ENCODE peak calls at places on chromosomes 16 and 17, in four cellular contexts. N is fibroblast of mammary gland, Y is tibial nerve, D is OCI-LY7. R is an unnamed sample.

GRCh38 chr17:46837521-46837920 is 13.9 kb upstream of the WNT9B start:
- DNase-seq in N (no peak), Y (no peak), D (no peak), R (no peak)

GRCh38 chr17:79897243-79898063 is 58.2 kb upstream of the CBX4 start:
- DNase-seq in N (no peak), Y (no peak), D (no peak), R (no peak)

GRCh38 chr16:28321700-28322411 is 29.5 kb downstream of the SBK1 start:
- DNase-seq in N (peak), Y (no peak), D (peak), R (peak)

GRCh38 chr17:40479754-40480480 is 21.5 kb downstream of the TNS4 start:
- DNase-seq in N (no peak), Y (no peak), D (peak), R (no peak)

GRCh38 chr17:37676115-37676925 is 33.1 kb upstream of the DDX52 start:
- DNase-seq in N (peak), Y (no peak), D (peak), R (peak)

GRCh38 chr17:34641368-34641767 is 62.0 kb downstream of the TMEM132E start:
- DNase-seq in N (no peak), Y (no peak), D (no peak), R (no peak)

GRCh38 chr17:79646721-79647455 is 36.0 kb upstream of the RBFOX3 start:
- DNase-seq in N (no peak), Y (no peak), D (no peak), R (no peak)

GRCh38 chr16:84334058-84334457 is 34.3 kb upstream of the ATP2C2 start:
- DNase-seq in N (no peak), Y (no peak), D (no peak), R (no peak)

GRCh38 chr17:17484451-17484899 is 7.7 kb downstream of the MED9 start:
- DNase-seq in N (peak), Y (no peak), D (no peak), R (peak)

GRCh38 chr16:9256196-9256595 is 164.8 kb downstream of the HAPSTR1 start:
- DNase-seq in N (peak), Y (no peak), D (peak), R (no peak)

GRCh38 chr16:67164599-67165061 is at the start of gene HSF4:
- DNase-seq in N (no peak), Y (peak), D (no peak), R (no peak)
- H3K4me3 ChIP-seq in N (peak), Y (peak), D (no peak), R (no peak)

DNA sequence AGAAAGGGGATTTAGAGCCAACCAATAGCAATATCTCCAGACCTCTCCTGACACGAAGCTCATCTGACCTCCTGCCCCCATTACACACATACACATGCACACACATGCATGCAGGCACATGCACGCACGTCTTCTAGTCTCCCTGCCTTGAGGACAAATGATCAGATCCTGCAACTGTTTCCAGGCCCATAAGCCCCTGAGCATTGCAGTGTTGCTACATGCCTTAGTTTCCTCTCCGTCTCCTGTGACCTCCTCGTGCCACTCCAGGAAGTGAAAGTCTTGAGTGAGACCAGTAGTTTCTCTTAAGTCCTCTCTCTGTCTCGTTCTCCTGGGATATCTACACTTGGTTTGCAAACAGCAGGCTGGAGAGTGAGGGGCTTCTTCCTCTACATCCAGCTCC is 8.2 kb downstream of the CIITA start:
- DNase-seq in N (no peak), Y (peak), D (peak), R (no peak)
- H3K4me3 ChIP-seq in N (no peak), Y (no peak), D (peak), R (no peak)

DNA sequence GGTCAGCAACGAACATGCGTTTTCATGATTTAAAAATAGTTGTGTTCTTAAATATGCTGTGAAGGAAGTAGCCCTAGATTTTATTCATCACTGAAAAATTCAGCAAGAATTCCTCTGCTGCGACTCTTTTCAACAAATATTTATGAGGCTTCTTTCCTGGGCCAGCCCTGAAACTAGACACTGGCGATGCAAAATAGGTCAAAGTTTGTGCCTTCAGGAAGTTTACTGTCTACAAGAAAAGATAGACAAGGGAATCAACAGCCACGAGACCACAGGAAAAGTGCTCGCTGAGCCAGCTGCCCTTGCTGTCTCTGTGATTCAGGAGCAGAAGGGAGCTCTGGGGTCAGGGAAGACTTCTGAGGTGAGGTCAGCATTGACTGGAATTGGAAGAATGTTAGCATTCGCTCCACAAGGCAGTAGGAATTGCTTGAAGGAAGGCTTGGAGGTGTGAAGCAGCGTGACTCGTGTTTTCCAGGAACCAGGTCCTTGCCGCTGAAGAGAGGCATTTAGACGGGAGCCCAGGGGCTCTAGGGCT is 1.9 kb upstream of the RPL26 start:
- DNase-seq in N (peak), Y (no peak), D (no peak), R (peak)
- H3K4me3 ChIP-seq in N (no peak), Y (no peak), D (peak), R (no peak)

DNA sequence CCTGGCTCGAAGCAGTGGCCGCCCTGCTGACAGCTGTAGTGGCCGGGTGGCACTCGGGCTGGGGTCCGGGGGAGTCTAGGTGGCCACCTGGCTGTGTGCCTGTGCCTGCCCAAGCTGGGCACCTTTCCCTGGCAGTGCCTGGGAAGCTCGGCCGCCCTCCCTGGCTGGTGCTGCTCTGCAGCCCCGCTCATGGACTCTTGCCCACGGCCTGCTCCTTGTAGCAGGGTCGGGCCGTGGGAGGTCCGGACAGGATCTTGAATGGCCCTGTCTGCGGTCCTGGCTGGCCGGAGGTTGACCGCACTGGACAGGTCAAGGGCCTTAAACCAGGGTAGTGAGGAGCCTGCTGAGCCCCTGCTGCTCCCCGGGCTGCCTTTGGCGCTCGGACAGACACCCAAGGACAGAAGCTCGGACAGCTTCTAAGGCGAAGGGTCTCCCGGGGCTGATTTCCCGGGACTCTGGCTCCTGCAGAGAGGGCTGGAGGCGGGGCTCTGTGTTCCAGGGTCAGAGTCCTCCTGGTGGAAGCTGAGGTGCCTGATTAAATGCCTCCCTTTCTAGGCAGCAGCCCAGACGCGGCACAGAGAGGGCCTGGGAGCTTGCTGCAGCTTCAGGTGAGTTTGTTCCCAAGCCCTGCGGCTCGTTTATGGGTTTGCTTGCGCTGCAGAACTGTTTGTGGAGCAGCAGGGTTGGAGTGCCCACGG is 6.0 kb downstream of the CAPN15 start:
- DNase-seq in N (peak), Y (no peak), D (no peak), R (no peak)
- H3K4me3 ChIP-seq in N (no peak), Y (no peak), D (no peak), R (no peak)

GRCh38 chr17:1998426-1998784 is 26.7 kb downstream of the RTN4RL1 start:
- DNase-seq in N (no peak), Y (no peak), D (no peak), R (no peak)

GRCh38 chr17:1995321-1996242 is 29.6 kb downstream of the RTN4RL1 start:
- DNase-seq in N (no peak), Y (no peak), D (no peak), R (no peak)

GRCh38 chr17:1997587-1998425 is 27.3 kb downstream of the RTN4RL1 start:
- DNase-seq in N (no peak), Y (no peak), D (no peak), R (no peak)

GRCh38 chr17:1996243-1997145 is 28.6 kb downstream of the RTN4RL1 start:
- DNase-seq in N (no peak), Y (no peak), D (no peak), R (no peak)

GRCh38 chr17:1997146-1997586 is 28.0 kb downstream of the RTN4RL1 start:
- DNase-seq in N (no peak), Y (no peak), D (no peak), R (no peak)
- H3K4me3 ChIP-seq in N (no peak), Y (no peak), D (no peak), R (no peak)

DNA sequence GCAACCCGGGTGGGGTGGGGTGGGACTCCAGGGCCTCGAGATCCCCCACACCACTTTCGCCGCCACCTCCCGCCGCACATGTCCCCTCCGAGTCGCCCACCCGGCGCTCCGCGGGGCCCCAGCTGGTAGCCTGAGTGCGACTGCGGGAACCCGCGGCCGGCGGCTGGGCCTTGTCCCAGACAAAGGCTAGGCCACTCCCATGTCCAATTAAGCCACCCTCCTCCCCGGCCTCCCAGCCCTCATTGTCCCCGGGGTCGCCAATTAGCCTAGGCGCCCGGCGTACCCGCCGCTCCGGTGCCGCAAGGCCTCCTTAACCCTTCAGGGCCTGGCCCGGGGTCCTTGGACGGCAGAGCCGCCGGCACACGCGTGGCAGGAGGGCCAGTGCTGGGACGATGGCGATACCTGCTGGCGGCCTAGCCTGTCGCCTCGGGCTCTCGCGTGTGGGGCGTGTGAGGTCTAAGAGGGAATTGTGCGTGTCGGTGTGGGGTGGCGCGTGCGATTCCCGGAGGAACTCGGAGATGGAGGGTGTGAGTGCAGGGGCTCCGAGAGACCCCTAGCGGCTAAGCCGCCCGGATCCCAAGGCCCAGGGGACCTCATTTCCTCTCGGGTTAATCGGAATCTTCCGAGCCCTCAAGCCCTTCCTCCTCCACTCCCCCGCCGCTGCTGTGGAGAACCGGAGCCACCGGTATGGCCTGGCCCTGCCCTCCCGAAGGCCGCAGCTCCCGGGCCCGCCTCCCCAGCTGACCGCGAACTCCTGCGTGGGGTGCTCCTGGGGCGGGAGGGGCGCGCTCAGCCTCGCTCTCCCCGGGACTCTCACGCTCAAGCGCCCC is 11.7 kb downstream of the TBX2 start:
- DNase-seq in N (peak), Y (no peak), D (peak), R (no peak)
- H3K4me3 ChIP-seq in N (peak), Y (peak), D (peak), R (peak)

DNA sequence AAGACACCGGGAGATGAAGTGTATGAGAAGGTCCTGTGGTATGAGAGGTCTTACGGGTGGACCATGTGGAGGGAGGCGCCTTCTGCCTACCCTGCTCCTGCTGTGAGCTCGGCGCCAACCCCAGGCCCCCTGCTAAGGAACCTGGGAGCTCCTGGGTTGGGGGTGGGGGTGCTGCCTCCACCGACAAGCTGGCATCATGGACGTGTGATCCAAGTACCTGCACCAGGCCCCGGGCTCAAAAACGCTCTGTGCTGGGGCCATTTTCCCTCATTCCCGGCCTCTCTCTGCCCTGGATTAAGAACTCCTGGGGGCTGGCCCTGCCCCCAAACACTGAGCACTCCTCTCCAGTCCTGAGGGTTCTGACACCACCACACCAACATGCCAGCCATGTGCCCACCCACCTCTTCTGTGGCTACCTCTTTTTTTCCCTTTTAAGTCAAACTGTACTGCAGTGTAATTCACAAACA is 5.6 kb upstream of the P2RX1 start:
- DNase-seq in N (no peak), Y (no peak), D (no peak), R (no peak)
- H3K4me3 ChIP-seq in N (no peak), Y (peak), D (no peak), R (no peak)